ENCODE peak calls at places on chromosomes 4 and X, in ten cellular contexts. One of them, this sample, is unnamed.

GRCh38 chr4:7708238-7708637 is 231.4 kb downstream of the AFAP1 start:
- DNase-seq in naive thymus-derived CD4-positive, alpha-beta T cell: no peak
- DNase-seq in tibial nerve: no peak
- DNase-seq in spleen: no peak
- DNase-seq in neuronal stem cell: no peak
- DNase-seq in Peyer's patch: no peak
- DNase-seq in transverse colon: no peak
- DNase-seq in stomach: no peak
- DNase-seq in AG04450: no peak
- DNase-seq in RWPE1: no peak
- DNase-seq in this sample: no peak

GRCh38 chr4:41125558-41126311 is 88.6 kb downstream of the APBB2 start:
- DNase-seq in naive thymus-derived CD4-positive, alpha-beta T cell: no peak
- DNase-seq in tibial nerve: no peak
- DNase-seq in spleen: no peak
- DNase-seq in neuronal stem cell: no peak
- DNase-seq in Peyer's patch: no peak
- DNase-seq in transverse colon: no peak
- DNase-seq in stomach: no peak
- DNase-seq in AG04450: no peak
- DNase-seq in RWPE1: no peak
- DNase-seq in this sample: no peak

GRCh38 chr4:139734201-139734874 is 68.7 kb downstream of the MGST2 start:
- DNase-seq in naive thymus-derived CD4-positive, alpha-beta T cell: no peak
- DNase-seq in tibial nerve: peak
- DNase-seq in spleen: no peak
- DNase-seq in neuronal stem cell: no peak
- DNase-seq in Peyer's patch: no peak
- DNase-seq in transverse colon: no peak
- DNase-seq in stomach: no peak
- DNase-seq in AG04450: no peak
- DNase-seq in RWPE1: no peak
- DNase-seq in this sample: no peak

GRCh38 chrX:3216581-3216980 is 129.9 kb downstream of the MXRA5 start:
- DNase-seq in naive thymus-derived CD4-positive, alpha-beta T cell: no peak
- DNase-seq in tibial nerve: no peak
- DNase-seq in spleen: no peak
- DNase-seq in neuronal stem cell: no peak
- DNase-seq in Peyer's patch: no peak
- DNase-seq in transverse colon: no peak
- DNase-seq in stomach: no peak
- DNase-seq in AG04450: no peak
- DNase-seq in RWPE1: no peak
- DNase-seq in this sample: no peak

GRCh38 chr4:98283219-98284199 is 22.3 kb downstream of the RAP1GDS1 start:
- DNase-seq in naive thymus-derived CD4-positive, alpha-beta T cell: no peak
- DNase-seq in tibial nerve: no peak
- DNase-seq in spleen: no peak
- DNase-seq in neuronal stem cell: no peak
- DNase-seq in Peyer's patch: no peak
- DNase-seq in transverse colon: no peak
- DNase-seq in stomach: no peak
- DNase-seq in AG04450: no peak
- DNase-seq in RWPE1: no peak
- DNase-seq in this sample: no peak

GRCh38 chr4:8041868-8042267 is 102.2 kb upstream of the AFAP1 start:
- DNase-seq in naive thymus-derived CD4-positive, alpha-beta T cell: no peak
- DNase-seq in tibial nerve: no peak
- DNase-seq in spleen: no peak
- DNase-seq in neuronal stem cell: no peak
- DNase-seq in Peyer's patch: no peak
- DNase-seq in transverse colon: no peak
- DNase-seq in stomach: no peak
- DNase-seq in AG04450: no peak
- DNase-seq in RWPE1: no peak
- DNase-seq in this sample: no peak

GRCh38 chr4:10694826-10695209 is 10.2 kb upstream of the CLNK start:
- DNase-seq in naive thymus-derived CD4-positive, alpha-beta T cell: no peak
- DNase-seq in tibial nerve: no peak
- DNase-seq in spleen: no peak
- DNase-seq in neuronal stem cell: no peak
- DNase-seq in Peyer's patch: no peak
- DNase-seq in transverse colon: no peak
- DNase-seq in stomach: no peak
- DNase-seq in AG04450: no peak
- DNase-seq in RWPE1: no peak
- DNase-seq in this sample: no peak

GRCh38 chr4:12445711-12446110 is 1017.0 kb upstream of the HS3ST1 start:
- DNase-seq in naive thymus-derived CD4-positive, alpha-beta T cell: no peak
- DNase-seq in tibial nerve: no peak
- DNase-seq in spleen: no peak
- DNase-seq in neuronal stem cell: no peak
- DNase-seq in Peyer's patch: no peak
- DNase-seq in transverse colon: no peak
- DNase-seq in stomach: no peak
- DNase-seq in AG04450: no peak
- DNase-seq in RWPE1: no peak
- DNase-seq in this sample: no peak

GRCh38 chr4:168846414-168846813 is 163.6 kb downstream of the CBR4 start:
- DNase-seq in naive thymus-derived CD4-positive, alpha-beta T cell: no peak
- DNase-seq in tibial nerve: no peak
- DNase-seq in spleen: no peak
- DNase-seq in neuronal stem cell: no peak
- DNase-seq in Peyer's patch: no peak
- DNase-seq in transverse colon: no peak
- DNase-seq in stomach: no peak
- DNase-seq in AG04450: no peak
- DNase-seq in RWPE1: no peak
- DNase-seq in this sample: no peak

GRCh38 chr4:168850016-168850415 is 160.0 kb downstream of the CBR4 start:
- DNase-seq in naive thymus-derived CD4-positive, alpha-beta T cell: no peak
- DNase-seq in tibial nerve: no peak
- DNase-seq in spleen: no peak
- DNase-seq in neuronal stem cell: no peak
- DNase-seq in Peyer's patch: no peak
- DNase-seq in transverse colon: no peak
- DNase-seq in stomach: no peak
- DNase-seq in AG04450: no peak
- DNase-seq in RWPE1: no peak
- DNase-seq in this sample: no peak

GRCh38 chr4:168848112-168848511 is 161.9 kb downstream of the CBR4 start:
- DNase-seq in naive thymus-derived CD4-positive, alpha-beta T cell: no peak
- DNase-seq in tibial nerve: no peak
- DNase-seq in spleen: no peak
- DNase-seq in neuronal stem cell: no peak
- DNase-seq in Peyer's patch: no peak
- DNase-seq in transverse colon: no peak
- DNase-seq in stomach: no peak
- DNase-seq in AG04450: no peak
- DNase-seq in RWPE1: peak
- DNase-seq in this sample: no peak

GRCh38 chr4:168845897-168846296 is 164.2 kb downstream of the CBR4 start:
- DNase-seq in naive thymus-derived CD4-positive, alpha-beta T cell: no peak
- DNase-seq in tibial nerve: no peak
- DNase-seq in spleen: no peak
- DNase-seq in neuronal stem cell: no peak
- DNase-seq in Peyer's patch: no peak
- DNase-seq in transverse colon: no peak
- DNase-seq in stomach: no peak
- DNase-seq in AG04450: no peak
- DNase-seq in RWPE1: no peak
- DNase-seq in this sample: no peak

DNA sequence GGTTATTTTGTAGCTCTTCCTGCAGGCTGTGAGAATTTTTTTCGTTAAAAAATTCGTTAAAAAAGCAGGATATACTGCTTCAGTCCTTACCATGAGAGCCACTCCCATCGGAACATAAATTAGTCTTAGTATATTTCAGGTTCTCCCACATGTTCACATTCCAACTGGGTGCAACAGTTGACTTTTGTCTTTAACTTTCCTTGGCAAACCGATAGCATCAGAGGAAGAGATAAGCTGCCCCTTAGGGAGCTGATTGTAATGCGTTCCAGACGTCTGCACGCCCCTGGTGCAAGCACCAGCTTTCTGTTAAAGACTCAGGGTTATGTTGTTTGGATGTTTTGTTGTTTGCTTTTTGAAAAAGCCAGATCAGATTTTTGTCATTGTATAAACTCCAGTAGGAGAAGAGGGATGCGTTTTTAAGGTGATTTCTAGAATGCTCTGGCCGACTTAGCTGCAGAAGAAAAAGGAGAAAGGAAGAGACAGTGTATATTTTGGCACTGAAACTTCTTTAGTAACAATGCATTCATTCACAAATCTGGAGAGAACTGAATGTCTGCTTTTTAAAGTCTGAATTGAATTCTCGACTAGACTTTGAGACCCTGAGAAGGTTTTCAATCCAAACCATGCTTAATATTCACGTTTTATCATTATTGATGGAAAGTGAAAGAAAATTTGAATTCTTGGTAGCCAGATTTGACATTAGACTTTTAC is 160.9 kb downstream of the CBR4 start:
- DNase-seq in naive thymus-derived CD4-positive, alpha-beta T cell: no peak
- DNase-seq in tibial nerve: no peak
- DNase-seq in spleen: no peak
- DNase-seq in neuronal stem cell: no peak
- DNase-seq in Peyer's patch: no peak
- DNase-seq in transverse colon: no peak
- DNase-seq in stomach: no peak
- DNase-seq in AG04450: no peak
- DNase-seq in RWPE1: no peak
- DNase-seq in this sample: no peak
- H3K27ac ChIP-seq in naive thymus-derived CD4-positive, alpha-beta T cell: no peak
- H3K27ac ChIP-seq in tibial nerve: peak
- H3K27ac ChIP-seq in spleen: peak
- H3K27ac ChIP-seq in neuronal stem cell: no peak
- H3K27ac ChIP-seq in Peyer's patch: peak
- H3K27ac ChIP-seq in transverse colon: peak
- H3K27ac ChIP-seq in stomach: peak
- H3K27ac ChIP-seq in AG04450: no peak
- H3K27ac ChIP-seq in RWPE1: no peak
- H3K27ac ChIP-seq in this sample: no peak

DNA sequence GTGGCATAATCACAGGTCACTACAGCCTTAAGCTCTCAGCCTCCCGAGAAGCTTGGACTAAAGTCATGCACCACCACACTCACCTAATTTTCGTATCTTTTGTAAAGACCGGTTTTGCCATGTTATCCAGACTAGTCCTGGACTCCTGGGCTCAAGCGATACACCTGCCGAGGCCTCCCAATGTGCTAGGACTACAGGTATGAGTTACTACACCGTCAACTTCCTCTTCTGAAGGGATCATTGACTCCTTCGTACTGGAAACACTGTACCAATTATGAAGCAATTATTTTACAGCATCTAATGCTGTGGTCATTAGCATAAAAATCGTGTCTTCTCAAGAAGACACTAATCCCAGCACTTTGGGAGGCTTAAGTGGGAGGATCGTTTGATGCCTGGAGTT is 35.2 kb downstream of the PDS5A start:
- DNase-seq in naive thymus-derived CD4-positive, alpha-beta T cell: no peak
- DNase-seq in tibial nerve: no peak
- DNase-seq in spleen: no peak
- DNase-seq in neuronal stem cell: no peak
- DNase-seq in Peyer's patch: peak
- DNase-seq in transverse colon: no peak
- DNase-seq in stomach: no peak
- DNase-seq in AG04450: no peak
- DNase-seq in RWPE1: no peak
- DNase-seq in this sample: no peak
- H3K27ac ChIP-seq in naive thymus-derived CD4-positive, alpha-beta T cell: no peak
- H3K27ac ChIP-seq in tibial nerve: no peak
- H3K27ac ChIP-seq in spleen: no peak
- H3K27ac ChIP-seq in neuronal stem cell: no peak
- H3K27ac ChIP-seq in Peyer's patch: no peak
- H3K27ac ChIP-seq in transverse colon: no peak
- H3K27ac ChIP-seq in stomach: no peak
- H3K27ac ChIP-seq in AG04450: no peak
- H3K27ac ChIP-seq in RWPE1: no peak
- H3K27ac ChIP-seq in this sample: no peak

DNA sequence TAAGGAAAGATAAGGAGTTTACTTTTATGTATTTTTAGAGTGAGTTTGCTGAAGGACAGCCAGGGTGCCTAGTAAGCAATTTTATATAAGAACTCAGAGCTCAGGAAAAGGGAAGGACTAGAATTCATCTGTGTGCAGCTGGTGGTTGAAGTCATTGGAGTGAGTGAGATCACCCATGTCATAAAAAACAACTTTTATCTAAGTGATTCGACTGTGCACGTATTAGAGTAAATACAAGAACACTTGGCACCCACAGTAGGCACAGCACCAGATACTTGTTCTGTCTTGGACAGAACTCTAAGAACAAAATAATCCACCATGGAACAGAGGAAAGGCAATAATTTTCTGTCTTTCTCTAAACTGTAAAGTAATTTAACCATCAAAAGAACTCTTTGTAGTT is 31.6 kb downstream of the SYNPO2 start:
- DNase-seq in naive thymus-derived CD4-positive, alpha-beta T cell: no peak
- DNase-seq in tibial nerve: no peak
- DNase-seq in spleen: no peak
- DNase-seq in neuronal stem cell: no peak
- DNase-seq in Peyer's patch: no peak
- DNase-seq in transverse colon: no peak
- DNase-seq in stomach: no peak
- DNase-seq in AG04450: no peak
- DNase-seq in RWPE1: no peak
- DNase-seq in this sample: no peak
- H3K27ac ChIP-seq in naive thymus-derived CD4-positive, alpha-beta T cell: no peak
- H3K27ac ChIP-seq in tibial nerve: no peak
- H3K27ac ChIP-seq in spleen: no peak
- H3K27ac ChIP-seq in neuronal stem cell: no peak
- H3K27ac ChIP-seq in Peyer's patch: peak
- H3K27ac ChIP-seq in transverse colon: peak
- H3K27ac ChIP-seq in stomach: peak
- H3K27ac ChIP-seq in AG04450: no peak
- H3K27ac ChIP-seq in RWPE1: no peak
- H3K27ac ChIP-seq in this sample: no peak

GRCh38 chrX:119419146-119419545 is 20.0 kb downstream of the SLC25A43 start:
- DNase-seq in naive thymus-derived CD4-positive, alpha-beta T cell: no peak
- DNase-seq in tibial nerve: no peak
- DNase-seq in spleen: no peak
- DNase-seq in neuronal stem cell: no peak
- DNase-seq in Peyer's patch: peak
- DNase-seq in transverse colon: no peak
- DNase-seq in stomach: no peak
- DNase-seq in AG04450: no peak
- DNase-seq in RWPE1: no peak
- DNase-seq in this sample: no peak

GRCh38 chrX:119419898-119420297 is 20.8 kb downstream of the SLC25A43 start:
- DNase-seq in naive thymus-derived CD4-positive, alpha-beta T cell: no peak
- DNase-seq in tibial nerve: no peak
- DNase-seq in spleen: no peak
- DNase-seq in neuronal stem cell: no peak
- DNase-seq in Peyer's patch: no peak
- DNase-seq in transverse colon: no peak
- DNase-seq in stomach: no peak
- DNase-seq in AG04450: no peak
- DNase-seq in RWPE1: no peak
- DNase-seq in this sample: no peak

GRCh38 chrX:119417842-119418241 is 18.7 kb downstream of the SLC25A43 start:
- DNase-seq in naive thymus-derived CD4-positive, alpha-beta T cell: no peak
- DNase-seq in tibial nerve: no peak
- DNase-seq in spleen: no peak
- DNase-seq in neuronal stem cell: peak
- DNase-seq in Peyer's patch: no peak
- DNase-seq in transverse colon: no peak
- DNase-seq in stomach: no peak
- DNase-seq in AG04450: no peak
- DNase-seq in RWPE1: no peak
- DNase-seq in this sample: no peak

GRCh38 chrX:119421306-119421705 is 22.2 kb downstream of the SLC25A43 start:
- DNase-seq in naive thymus-derived CD4-positive, alpha-beta T cell: no peak
- DNase-seq in tibial nerve: no peak
- DNase-seq in spleen: no peak
- DNase-seq in neuronal stem cell: no peak
- DNase-seq in Peyer's patch: no peak
- DNase-seq in transverse colon: no peak
- DNase-seq in stomach: no peak
- DNase-seq in AG04450: no peak
- DNase-seq in RWPE1: no peak
- DNase-seq in this sample: no peak

DNA sequence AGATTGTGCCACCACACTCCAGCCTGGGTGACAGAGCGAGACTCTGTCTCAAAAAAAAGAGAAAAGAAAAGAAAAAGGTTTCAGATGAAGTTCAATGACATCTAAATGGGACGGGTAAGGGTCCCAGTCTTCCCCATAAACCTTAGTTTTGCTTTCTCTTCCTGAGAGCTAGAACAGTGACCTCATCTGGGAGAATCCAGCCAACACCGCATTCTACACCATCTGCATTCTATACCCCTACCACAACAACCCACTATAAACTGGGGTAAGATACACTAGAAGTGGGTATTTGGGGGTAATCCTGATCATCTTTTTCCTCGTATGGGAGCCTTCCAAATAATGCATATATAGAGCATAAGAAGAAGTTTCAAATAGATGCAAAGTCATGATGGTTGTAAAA is 18.2 kb downstream of the SLC25A43 start:
- DNase-seq in naive thymus-derived CD4-positive, alpha-beta T cell: no peak
- DNase-seq in tibial nerve: no peak
- DNase-seq in spleen: no peak
- DNase-seq in neuronal stem cell: no peak
- DNase-seq in Peyer's patch: no peak
- DNase-seq in transverse colon: no peak
- DNase-seq in stomach: no peak
- DNase-seq in AG04450: no peak
- DNase-seq in RWPE1: no peak
- DNase-seq in this sample: no peak
- H3K27ac ChIP-seq in naive thymus-derived CD4-positive, alpha-beta T cell: no peak
- H3K27ac ChIP-seq in tibial nerve: no peak
- H3K27ac ChIP-seq in spleen: no peak
- H3K27ac ChIP-seq in neuronal stem cell: no peak
- H3K27ac ChIP-seq in Peyer's patch: no peak
- H3K27ac ChIP-seq in transverse colon: no peak
- H3K27ac ChIP-seq in stomach: no peak
- H3K27ac ChIP-seq in AG04450: no peak
- H3K27ac ChIP-seq in RWPE1: no peak
- H3K27ac ChIP-seq in this sample: no peak

This sample was measured in caudate nucleus.